ENCODE peak calls at places on chromosomes 12 and 14, in five cellular contexts. R, Y, L, O and D are unnamed samples.
A peak's percentile ranks its signal among the peaks of the same experiment; 100 is the strongest.

GRCh38 chr12:68063900-68064590 is 74.8 kb downstream of the IFNG-AS1 start:
- DNase-seq in R (no peak), Y (no peak), L (no peak), O (no peak), D (no peak)

GRCh38 chr14:76576047-76576741 is 185.1 kb upstream of the VASH1 start:
- DNase-seq in R (no peak), Y (no peak), L (no peak), O (no peak), D (no peak)

GRCh38 chr12:5516781-5517180 is 84.9 kb downstream of the NTF3 start:
- DNase-seq in R (no peak), Y (no peak), L (no peak), O (no peak), D (no peak)

GRCh38 chr14:75648066-75648838 is 12.4 kb downstream of the ERG28 start:
- DNase-seq in R (no peak), Y (peak; percentile 62), L (no peak), O (no peak), D (no peak)

GRCh38 chr12:80504389-80505153 is 60.5 kb downstream of the PTPRQ start:
- DNase-seq in R (no peak), Y (no peak), L (no peak), O (no peak), D (no peak)

GRCh38 chr12:29794869-29795268 is 11.1 kb upstream of the TMTC1 start:
- DNase-seq in R (no peak), Y (no peak), L (no peak), O (no peak), D (no peak)

GRCh38 chr14:96805906-96806305 is 8.7 kb downstream of the VRK1 start:
- DNase-seq in R (no peak), Y (no peak), L (no peak), O (no peak), D (no peak)

GRCh38 chr12:92369643-92370042 is 224.0 kb upstream of the BTG1 start:
- DNase-seq in R (no peak), Y (no peak), L (no peak), O (no peak), D (no peak)

GRCh38 chr14:22002860-22003284 is 329.3 kb upstream of the OR4E1 start:
- DNase-seq in R (no peak), Y (peak; percentile 28), L (peak; percentile 76), O (peak; percentile 39), D (no peak)

GRCh38 chr12:115700896-115701465 is 576.5 kb downstream of the MED13L start:
- DNase-seq in R (no peak), Y (no peak), L (no peak), O (no peak), D (no peak)

GRCh38 chr12:94571556-94571955 is 78.8 kb downstream of the TMCC3 start:
- DNase-seq in R (no peak), Y (peak; percentile 44), L (no peak), O (peak; percentile 83), D (no peak)

GRCh38 chr14:37116933-37117844 is 55.2 kb downstream of the SLC25A21 start:
- DNase-seq in R (no peak), Y (no peak), L (no peak), O (no peak), D (no peak)

GRCh38 chr14:53840444-53840843 is 116.2 kb downstream of the BMP4 start:
- DNase-seq in R (no peak), Y (no peak), L (no peak), O (peak; percentile 55), D (no peak)

GRCh38 chr12:104219361-104219892 is 3.8 kb downstream of the TXNRD1 start:
- DNase-seq in R (no peak), Y (no peak), L (no peak), O (peak; percentile 16), D (no peak)

GRCh38 chr12:124514145-124514995 is 53.0 kb downstream of the NCOR2 start:
- DNase-seq in R (no peak), Y (no peak), L (no peak), O (no peak), D (no peak)

GRCh38 chr12:124727244-124727673 is 136.4 kb downstream of the SCARB1 start:
- DNase-seq in R (no peak), Y (no peak), L (no peak), O (peak; percentile 98), D (no peak)

GRCh38 chr14:100470523-100470897 is 116.7 kb downstream of the BEGAIN start:
- DNase-seq in R (no peak), Y (no peak), L (no peak), O (no peak), D (no peak)

GRCh38 chr14:21867541-21867940 is 193.9 kb upstream of the OR4E1 start:
- DNase-seq in R (no peak), Y (no peak), L (no peak), O (no peak), D (no peak)

GRCh38 chr12:120846721-120847120 is 57.4 kb downstream of the SPPL3 start:
- DNase-seq in R (no peak), Y (no peak), L (no peak), O (no peak), D (no peak)

GRCh38 chr14:64891839-64892375 is 12.2 kb upstream of the SPTB start:
- DNase-seq in R (no peak), Y (peak; percentile 75), L (no peak), O (peak; percentile 40), D (peak; percentile 1)

GRCh38 chr12:1886396-1887008 is 31.9 kb downstream of the CACNA2D4 start:
- DNase-seq in R (no peak), Y (no peak), L (no peak), O (no peak), D (no peak)

GRCh38 chr14:105205718-105206208 is 24.7 kb upstream of the NUDT14 start:
- DNase-seq in R (no peak), Y (no peak), L (no peak), O (no peak), D (no peak)

GRCh38 chr14:95452176-95452889 is 64.1 kb downstream of the SYNE3 start:
- DNase-seq in R (no peak), Y (peak; percentile 14), L (peak; percentile 51), O (peak; percentile 21), D (no peak)

GRCh38 chr14:63677891-63678379 is 36.3 kb upstream of the WDR89 start:
- DNase-seq in R (no peak), Y (no peak), L (no peak), O (no peak), D (no peak)

GRCh38 chr14:57812000-57812399 is 53.9 kb downstream of the SLC35F4 start:
- DNase-seq in R (no peak), Y (no peak), L (no peak), O (no peak), D (no peak)

GRCh38 chr12:92898755-92899154 is 30.3 kb downstream of the EEA1 start:
- DNase-seq in R (no peak), Y (no peak), L (no peak), O (no peak), D (no peak)

GRCh38 chr14:55891692-55892091 is 226.5 kb upstream of the PELI2 start:
- DNase-seq in R (no peak), Y (no peak), L (peak; percentile 34), O (no peak), D (no peak)

GRCh38 chr14:94682061-94682516 is 69.9 kb downstream of the SERPINA3 start:
- DNase-seq in R (no peak), Y (no peak), L (no peak), O (no peak), D (no peak)

GRCh38 chr12:89943461-89943860 is 234.8 kb upstream of the ATP2B1 start:
- DNase-seq in R (no peak), Y (no peak), L (no peak), O (no peak), D (no peak)

GRCh38 chr14:89504602-89505320 is 87.7 kb upstream of the FOXN3 start:
- DNase-seq in R (no peak), Y (no peak), L (no peak), O (no peak), D (no peak)